ENCODE peak calls at places on chromosome 4, in five cellular contexts. M is tibial artery; G is stimulated activated CD8-positive, alpha-beta memory T cell treated with anti-CD3 and anti-CD28 coated beads, Interleukin-2, amount 100 ng/mL, for 48 hours; Z is NCI-H1092; D is anterior cingulate cortex. K is an unnamed sample.

GRCh38 chr4:59987289-59987688 is 1212.8 kb upstream of the ADGRL3 start:
- DNase-seq in G (no peak), M (no peak), D (no peak), Z (no peak), K (no peak)

GRCh38 chr4:188147776-188148175 is 8.5 kb downstream of the TRIML1 start:
- DNase-seq in D (no peak), G (no peak), Z (no peak), M (no peak), K (no peak)

GRCh38 chr4:159946983-159947645 is 844.2 kb downstream of the RAPGEF2 start:
- DNase-seq in D (no peak), M (no peak), Z (no peak), G (no peak), K (no peak)

GRCh38 chr4:20506827-20507226 is 193.4 kb upstream of the PACRGL start:
- DNase-seq in M (no peak), D (no peak), G (no peak), Z (no peak), K (no peak)

GRCh38 chr4:88938138-88938537 is 118.8 kb downstream of the FAM13A start:
- DNase-seq in G (no peak), M (no peak), D (no peak), Z (no peak), K (no peak)

GRCh38 chr4:168541608-168541953 is 44.7 kb downstream of the PALLD start:
- DNase-seq in Z (no peak), M (no peak), D (no peak), G (no peak), K (no peak)

GRCh38 chr4:152935138-152935537 is 985 bp upstream of the FHDC1 start:
- DNase-seq in D (no peak), Z (no peak), M (no peak), G (no peak), K (no peak)

GRCh38 chr4:178198691-178199090 is 756.5 kb upstream of the AGA start:
- DNase-seq in G (no peak), Z (no peak), M (no peak), D (no peak), K (no peak)

GRCh38 chr4:145217339-145217738 is 37.0 kb upstream of the OTUD4 start:
- DNase-seq in M (no peak), D (no peak), Z (no peak), G (no peak), K (no peak)

GRCh38 chr4:65665951-65666523 is 4.3 kb downstream of the EPHA5 start:
- DNase-seq in Z (peak), G (no peak), M (no peak), D (no peak), K (no peak)

GRCh38 chr4:699816-700580 is 5.6 kb upstream of the PCGF3 start:
- DNase-seq in G (no peak), M (no peak), D (no peak), Z (no peak), K (no peak)

GRCh38 chr4:127732623-127733199 is 2.5 kb downstream of the SLC25A31 start:
- DNase-seq in Z (peak), M (no peak), D (no peak), G (no peak), K (no peak)

GRCh38 chr4:149047368-149047767 is 605.2 kb upstream of the NR3C2 start:
- DNase-seq in D (no peak), Z (no peak), M (no peak), G (no peak), K (no peak)

GRCh38 chr4:92714640-92715039 is 410.9 kb downstream of the GRID2 start:
- DNase-seq in D (no peak), G (no peak), M (no peak), Z (no peak), K (no peak)

GRCh38 chr4:128615197-128615596 is 194.3 kb upstream of the JADE1 start:
- DNase-seq in Z (no peak), D (no peak), M (no peak), G (no peak), K (no peak)